ENCODE peak calls at places on chromosomes 12 and 14, in four cellular contexts. L is H9, A is trophoblast cell, V is neuronal stem cell. X is an unnamed sample.

GRCh38 chr12:46332260-46332659 is 40.3 kb downstream of the SLC38A2 start:
- DNase-seq in L (no peak), A (peak; percentile 10), V (no peak), X (peak; percentile 76)

GRCh38 chr14:104558231-104559042 is 21.1 kb upstream of the C14orf180 start:
- DNase-seq in L (no peak), A (no peak), V (no peak), X (no peak)

GRCh38 chr12:20492251-20492728 is 124.0 kb downstream of the PDE3A start:
- DNase-seq in L (no peak), A (no peak), V (no peak), X (peak; percentile 67)

GRCh38 chr12:45509187-45509586 is 220.3 kb upstream of the ARID2 start:
- DNase-seq in L (no peak), A (peak; percentile 1), V (no peak), X (no peak)

GRCh38 chr14:101501341-101501740 is 60.0 kb upstream of the DIO3 start:
- DNase-seq in L (peak; percentile 15), A (no peak), V (no peak), X (no peak)

GRCh38 chr14:22177870-22178269 is 411.2 kb downstream of the DAD1 start:
- DNase-seq in L (no peak), A (no peak), V (no peak), X (no peak)

GRCh38 chr14:82710257-82710841 is 1176.7 kb upstream of the SEL1L start:
- DNase-seq in L (peak; percentile 76), A (peak; percentile 82), V (peak; percentile 56), X (peak; percentile 52)

GRCh38 chr14:79510659-79511058 is 700.6 kb downstream of the DIO2 start:
- DNase-seq in L (no peak), A (peak; percentile 56), V (no peak), X (peak; percentile 80)

GRCh38 chr14:69951935-69952334 is 72.7 kb downstream of the SMOC1 start:
- DNase-seq in L (no peak), A (no peak), V (no peak), X (no peak)

GRCh38 chr14:23861666-23862065 is 91.9 kb upstream of the DHRS4 start:
- DNase-seq in L (peak; percentile 36), A (no peak), V (no peak), X (no peak)

GRCh38 chr12:4379410-4379809 is at the start of gene FGF23:
- DNase-seq in L (peak; percentile 96), A (no peak), V (peak; percentile 63), X (peak; percentile 10)

GRCh38 chr12:77339610-77340009 is 274.2 kb upstream of the E2F7 start:
- DNase-seq in L (no peak), A (no peak), V (no peak), X (no peak)

GRCh38 chr12:116609236-116609635 is 50.1 kb downstream of the MAP1LC3B2 start:
- DNase-seq in L (no peak), A (no peak), V (no peak), X (no peak)

GRCh38 chr12:23950775-23951391 is 1.4 kb upstream of the SOX5 start:
- DNase-seq in L (no peak), A (peak; percentile 7), V (peak; percentile 73), X (peak; percentile 72)

GRCh38 chr12:15526033-15526432 is 203.7 kb downstream of the PTPRO start:
- DNase-seq in L (no peak), A (no peak), V (no peak), X (no peak)

GRCh38 chr12:80472912-80473500 is 29.0 kb downstream of the PTPRQ start:
- DNase-seq in L (no peak), A (peak; percentile 61), V (peak; percentile 6), X (peak; percentile 85)

GRCh38 chr12:71158361-71158882 is 623 bp upstream of the TSPAN8 start:
- DNase-seq in L (no peak), A (no peak), V (no peak), X (no peak)

GRCh38 chr12:64236549-64236948 is 14.5 kb upstream of the KICS2 start:
- DNase-seq in L (no peak), A (no peak), V (no peak), X (no peak)

GRCh38 chr14:53840444-53840843 is 116.2 kb downstream of the BMP4 start:
- DNase-seq in L (no peak), A (no peak), V (no peak), X (no peak)

GRCh38 chr14:44701563-44702263 is 194.6 kb upstream of the FSCB start:
- DNase-seq in L (no peak), A (peak; percentile 4), V (no peak), X (peak; percentile 16)

GRCh38 chr12:88698471-88698870 is 118.2 kb upstream of the KITLG start:
- DNase-seq in L (no peak), A (no peak), V (no peak), X (no peak)

GRCh38 chr12:6821674-6822433 is at the start of gene GPR162:
- DNase-seq in L (peak; percentile 91), A (no peak), V (peak; percentile 70), X (peak; percentile 74)

GRCh38 chr12:93741741-93742085 is 64.5 kb downstream of the CRADD start:
- DNase-seq in L (peak; percentile 88), A (no peak), V (peak; percentile 30), X (no peak)
- H3K14ac ChIP-seq in L (peak overlapping the region; percentile 56), A (no peak overlapping the region), V (no peak overlapping the region), X (no peak overlapping the region)

DNA sequence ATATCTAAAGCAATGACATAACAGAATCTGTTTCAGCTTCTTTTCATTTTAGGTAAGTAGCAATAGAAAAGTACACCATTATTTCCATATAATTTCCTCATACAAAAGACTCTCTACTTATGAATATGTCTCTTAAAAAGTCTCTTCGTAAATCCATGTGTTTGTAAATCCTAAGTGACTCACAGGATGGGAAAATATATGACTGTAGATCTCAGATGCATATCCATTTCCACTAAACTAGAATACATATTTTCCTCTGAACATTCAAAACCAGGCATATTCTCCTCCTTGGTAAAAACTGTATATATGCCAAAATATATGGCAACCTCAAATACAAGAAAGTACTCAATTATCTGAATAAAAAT is 93.6 kb downstream of the TXNDC16 start:
- DNase-seq in L (no peak), A (no peak), V (no peak), X (peak; percentile 60)
- H3K4ac ChIP-seq in L (no peak overlapping the region), A (no peak overlapping the region), V (no peak overlapping the region), X (no peak overlapping the region)

GRCh38 chr12:123268850-123269249 is 2.8 kb downstream of the CDK2AP1 start:
- DNase-seq in L (no peak), A (no peak), V (no peak), X (no peak)
- H3K14ac ChIP-seq in L (peak overlapping the region; percentile 33), A (peak overlapping the region; percentile 3), V (peak overlapping the region; percentile 49), X (no peak overlapping the region)

DNA sequence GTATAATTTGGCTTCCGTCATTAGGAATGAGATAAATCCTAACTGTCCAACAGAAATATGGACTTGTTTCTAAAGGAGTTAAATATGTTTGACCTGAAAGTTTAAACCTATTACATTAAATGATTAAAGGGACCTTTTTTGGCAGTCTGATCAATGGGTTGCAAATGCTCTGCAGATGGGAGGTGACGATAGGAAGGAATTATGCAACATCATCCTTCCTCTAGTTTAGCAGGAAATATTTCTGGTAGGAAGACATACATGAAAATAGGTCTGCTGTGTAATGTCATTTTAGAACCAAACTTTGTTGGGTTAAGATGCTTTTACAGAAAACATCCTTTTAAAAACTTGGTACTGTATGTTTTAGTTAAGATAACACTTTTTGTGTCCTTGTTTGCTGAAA is 2.6 kb downstream of the LRRC10 start:
- DNase-seq in L (no peak), A (no peak), V (no peak), X (no peak)
- H3K4ac ChIP-seq in L (no peak overlapping the region), A (no peak overlapping the region), V (no peak overlapping the region), X (no peak overlapping the region)

GRCh38 chr14:95683793-95684192 is 2.4 kb upstream of the TCL1B start:
- DNase-seq in L (peak; percentile 72), A (no peak), V (no peak), X (no peak)

GRCh38 chr14:95690815-95691214 is 4.6 kb downstream of the TCL1B start:
- DNase-seq in L (no peak), A (no peak), V (no peak), X (no peak)

GRCh38 chr14:95685978-95686922 is at the start of gene TCL1B:
- DNase-seq in L (peak; percentile 68), A (peak; percentile 10), V (no peak), X (no peak)

GRCh38 chr14:95689441-95689840 is 3.2 kb downstream of the TCL1B start:
- DNase-seq in L (no peak), A (no peak), V (no peak), X (no peak)

GRCh38 chr14:95686935-95687334 is 709 bp downstream of the TCL1B start:
- DNase-seq in L (no peak), A (peak; percentile 71), V (no peak), X (no peak)
- H3K14ac ChIP-seq in L (no peak overlapping the region), A (no peak overlapping the region), V (no peak overlapping the region), X (no peak overlapping the region)

GRCh38 chr12:75706786-75707605 is 195.6 kb upstream of the KRR1 start:
- DNase-seq in L (no peak), A (no peak), V (no peak), X (peak; percentile 83)

GRCh38 chr12:75704208-75704607 is 192.8 kb upstream of the KRR1 start:
- DNase-seq in L (no peak), A (no peak), V (no peak), X (no peak)

GRCh38 chr12:75707983-75708382 is 196.6 kb upstream of the KRR1 start:
- DNase-seq in L (no peak), A (no peak), V (no peak), X (no peak)

GRCh38 chr12:75704664-75705063 is 193.3 kb upstream of the KRR1 start:
- DNase-seq in L (no peak), A (no peak), V (no peak), X (no peak)

GRCh38 chr12:75705749-75706719 is 194.6 kb upstream of the KRR1 start:
- DNase-seq in L (no peak), A (no peak), V (no peak), X (peak; percentile 98)
- H3K4ac ChIP-seq in L (no peak overlapping the region), A (no peak overlapping the region), V (no peak overlapping the region), X (peak overlapping the region; percentile 88)

DNA sequence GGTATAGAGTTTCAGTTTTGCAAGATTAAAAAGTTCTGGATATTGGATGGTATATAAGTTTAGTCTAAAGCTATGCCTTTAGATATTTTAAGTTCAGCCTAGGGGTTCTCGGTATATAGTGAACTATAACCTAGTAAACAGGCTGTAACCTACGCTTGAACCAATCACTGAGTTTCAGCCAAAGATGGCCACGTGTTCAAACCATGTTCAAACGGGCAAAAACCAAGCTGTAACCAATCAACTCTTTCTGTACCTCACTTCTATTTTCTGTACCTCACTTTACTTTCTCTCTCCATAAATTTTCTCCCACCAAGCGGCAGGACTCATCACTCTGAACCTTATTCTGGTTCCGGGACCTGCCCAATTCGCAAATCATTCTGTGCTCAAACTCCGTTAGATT is 1.4 kb downstream of the TMBIM4 start:
- DNase-seq in L (no peak), A (no peak), V (no peak), X (no peak)
- H3K14ac ChIP-seq in L (no peak overlapping the region), A (no peak overlapping the region), V (no peak overlapping the region), X (no peak overlapping the region)

X was measured in mesenchymal stem cell.